ENCODE peak calls at places on chromosomes 7 and 10, in four cellular contexts. G is AG20443, O is GM20000, P is Ammon's horn. E is an unnamed sample.

GRCh38 chr10:68446179-68446578 is 25.6 kb downstream of the DNA2 start:
- DNase-seq in G (no peak), O (no peak), P (no peak), E (no peak)

GRCh38 chr7:47672267-47672920 is 90.5 kb upstream of the TNS3 start:
- DNase-seq in G (no peak), O (no peak), P (no peak), E (no peak)

GRCh38 chr10:132546567-132547420 is 9.2 kb downstream of the INPP5A start:
- DNase-seq in G (no peak), O (peak), P (no peak), E (no peak)

GRCh38 chr7:30976381-30976780 is 12.6 kb downstream of the GHRHR start:
- DNase-seq in G (no peak), O (no peak), P (no peak), E (no peak)

GRCh38 chr7:149280151-149280550 is 18.2 kb downstream of the ZNF783 start:
- DNase-seq in G (no peak), O (no peak), P (no peak), E (no peak)

GRCh38 chr7:94559972-94560371 is 50.4 kb downstream of the CASD1 start:
- DNase-seq in G (no peak), O (no peak), P (no peak), E (no peak)

GRCh38 chr7:117137868-117138267 is 184.6 kb downstream of the ST7 start:
- DNase-seq in G (no peak), O (no peak), P (no peak), E (no peak)

GRCh38 chr10:100341953-100342626 is 4.9 kb upstream of the SCD start:
- DNase-seq in G (peak), O (peak), P (peak), E (no peak)

GRCh38 chr10:126892873-126893175 is 12.4 kb upstream of the DOCK1 start:
- DNase-seq in G (no peak), O (no peak), P (no peak), E (no peak)

GRCh38 chr7:140050100-140050499 is 12.7 kb downstream of the PARP12 start:
- DNase-seq in G (no peak), O (no peak), P (no peak), E (no peak)

GRCh38 chr10:63286340-63286739 is 153.2 kb downstream of the NRBF2 start:
- DNase-seq in G (no peak), O (peak), P (no peak), E (no peak)

GRCh38 chr10:97318772-97319651 is at the start of gene FRAT1:
- DNase-seq in G (peak), O (peak), P (peak), E (peak)

GRCh38 chr10:14605231-14605925 is 169.3 kb downstream of the FAM107B start:
- DNase-seq in G (peak), O (peak), P (no peak), E (peak)

GRCh38 chr10:110445871-110446270 is 51.8 kb upstream of the DUSP5 start:
- DNase-seq in G (no peak), O (no peak), P (no peak), E (no peak)

GRCh38 chr7:140049339-140050024 is 13.3 kb downstream of the PARP12 start:
- DNase-seq in G (no peak), O (no peak), P (no peak), E (no peak)

GRCh38 chr10:111093741-111094380 is 17.0 kb downstream of the ADRA2A start:
- DNase-seq in G (peak), O (no peak), P (no peak), E (no peak)

GRCh38 chr7:140417456-140418155 is 13.7 kb downstream of the RAB19 start:
- DNase-seq in G (no peak), O (no peak), P (no peak), E (no peak)

GRCh38 chr10:99975106-99975829 is 34.5 kb downstream of the DNMBP start:
- DNase-seq in G (no peak), O (peak), P (no peak), E (peak)

GRCh38 chr10:104925232-104925851 is 284.3 kb downstream of the SORCS3 start:
- DNase-seq in G (peak), O (peak), P (peak), E (no peak)

GRCh38 chr10:12063483-12063818 is 5.3 kb upstream of the DHTKD1 start:
- DNase-seq in G (no peak), O (no peak), P (no peak), E (no peak)

GRCh38 chr10:33237736-33238624 is 96.5 kb downstream of the NRP1 start:
- DNase-seq in G (peak), O (no peak), P (no peak), E (no peak)

GRCh38 chr7:1768835-1769234 is 98.8 kb downstream of the ELFN1 start:
- DNase-seq in G (peak), O (no peak), P (no peak), E (no peak)

GRCh38 chr7:141688038-141688437 is 13.9 kb downstream of the DENND11 start:
- DNase-seq in G (no peak), O (no peak), P (no peak), E (no peak)

GRCh38 chr7:157253850-157254249 is 83.0 kb upstream of the DNAJB6 start:
- DNase-seq in G (no peak), O (no peak), P (peak), E (no peak)

GRCh38 chr7:15764986-15765385 is 78.5 kb upstream of the MEOX2 start:
- DNase-seq in G (no peak), O (no peak), P (no peak), E (no peak)